ENCODE peak calls at places on chromosomes 12 and 14, in nine cellular contexts. Q is uterus; U is H54; V is NCI-H69; S is HL-60; E is stimulated activated CD8-positive, alpha-beta memory T cell treated with anti-CD3 and anti-CD28 coated beads, Interleukin-7, amount 100 ng/mL, for 1 hour; O is ACHN; A is upper lobe of right lung; X is activated T-helper 2 cell treated with anti-CD3 and anti-CD28 coated beads, Interferon-gamma antibody, Interleukin-2, Interleukin-4, amounts not matched to agents 10 μg/mL and 5 μg/mL and 100 μg/mL, durations not matched to agents 14 hours and 24 hours and 36 hours. N is an unnamed sample.

GRCh38 chr14:37150414-37150813 is 22.0 kb downstream of the SLC25A21 start:
- DNase-seq in Q (no peak), E (no peak), V (peak), U (no peak), O (peak), S (no peak), X (no peak), A (no peak), N (no peak)

GRCh38 chr12:89237763-89238162 is 114.5 kb downstream of the DUSP6 start:
- DNase-seq in X (no peak), A (no peak), U (no peak), O (no peak), S (no peak), E (no peak), V (no peak), Q (no peak), N (no peak)

GRCh38 chr14:94632305-94632590 is 20.1 kb downstream of the SERPINA3 start:
- DNase-seq in Q (no peak), A (no peak), U (no peak), V (no peak), X (no peak), S (no peak), O (no peak), E (no peak), N (no peak)

GRCh38 chr14:91350813-91351507 is 66.7 kb downstream of the CCDC88C start:
- DNase-seq in X (peak), S (no peak), U (peak), A (no peak), Q (no peak), O (peak), V (no peak), E (no peak), N (no peak)

GRCh38 chr14:23028800-23029199 is 5.9 kb downstream of the PSMB5 start:
- DNase-seq in S (no peak), X (no peak), U (no peak), V (no peak), A (no peak), O (no peak), Q (no peak), E (no peak), N (no peak)

GRCh38 chr12:122096591-122097149 is 18.1 kb downstream of the MLXIP start:
- DNase-seq in V (no peak), X (no peak), A (no peak), O (no peak), E (no peak), Q (no peak), U (no peak), S (no peak), N (no peak)

GRCh38 chr14:74952697-74953484 is 2.5 kb downstream of the PGF start:
- DNase-seq in S (no peak), V (peak), U (no peak), Q (no peak), O (no peak), A (no peak), X (no peak), E (no peak), N (no peak)

GRCh38 chr12:95182868-95183415 is 34.3 kb downstream of the FGD6 start:
- DNase-seq in X (no peak), U (peak), V (no peak), O (peak), E (no peak), S (no peak), Q (no peak), A (no peak), N (peak)

GRCh38 chr12:44227601-44228000 is 391.7 kb downstream of the TMEM117 start:
- DNase-seq in X (no peak), E (no peak), O (no peak), S (no peak), U (no peak), Q (no peak), V (no peak), A (no peak), N (no peak)

N was measured in T-helper 1 cell.